ENCODE peak calls at places on chromosomes 16 and 17, in four cellular contexts. R is osteocyte, J is Caco-2, M is mesenchymal stem cell. H is an unnamed sample.

GRCh38 chr16:66416136-66416535 is 11.0 kb upstream of the BEAN1 start:
- DNase-seq in R (peak), J (no peak), M (no peak), H (no peak)

GRCh38 chr17:7930841-7931631 is 710 bp downstream of the TRAPPC1 start:
- DNase-seq in R (no peak), J (no peak), M (no peak), H (no peak)

GRCh38 chr16:15032547-15033308 is 23.1 kb downstream of the NTAN1 start:
- DNase-seq in R (no peak), J (no peak), M (peak), H (peak)

GRCh38 chr17:34892864-34893263 is 68.4 kb downstream of the CCT6B start:
- DNase-seq in R (no peak), J (no peak), M (no peak), H (peak)

GRCh38 chr16:11321662-11322061 is 23.6 kb upstream of the RMI2 start:
- DNase-seq in R (no peak), J (no peak), M (no peak), H (no peak)

GRCh38 chr17:34068506-34069035 is 186.5 kb upstream of the CCL2 start:
- DNase-seq in R (no peak), J (no peak), M (no peak), H (no peak)

GRCh38 chr17:4998666-4999428 is 1.1 kb downstream of the KIF1C start:
- DNase-seq in R (no peak), J (peak), M (peak), H (peak)

GRCh38 chr17:1390422-1391367 is 9.3 kb downstream of the YWHAE start:
- DNase-seq in R (no peak), J (no peak), M (peak), H (peak)

GRCh38 chr17:77556408-77557068 is 402.0 kb upstream of the TNRC6C start:
- DNase-seq in R (no peak), J (no peak), M (no peak), H (no peak)

GRCh38 chr17:51653902-51654301 is 393.6 kb downstream of the UTP18 start:
- DNase-seq in R (no peak), J (no peak), M (no peak), H (no peak)

GRCh38 chr16:88883117-88883895 is 16.8 kb upstream of the PABPN1L start:
- DNase-seq in R (no peak), J (no peak), M (no peak), H (no peak)